ENCODE peak calls at places on chromosomes 11 and 22, in six cellular contexts. One of them, this sample, is unnamed.
A peak's percentile ranks its signal among the peaks of the same experiment; 100 is the strongest.

GRCh38 chr11:22477312-22477711 is 139.1 kb downstream of the SLC17A6 start:
- DNase-seq in stimulated activated naive CD8-positive, alpha-beta T cell treated with anti-CD3 and anti-CD28 coated beads, Interleukin-15, amount 100 ng/mL, for 72 hours: no peak
- DNase-seq in ureter: no peak
- DNase-seq in fibroblast of pulmonary artery: no peak
- DNase-seq in stimulated activated CD4-positive, alpha-beta T cell treated with anti-CD3 and anti-CD28 coated beads, Interleukin-2, amount 100 ng/mL, for 24 hours: no peak
- DNase-seq in mucosa of gallbladder: no peak
- DNase-seq in this sample: no peak

GRCh38 chr11:88312665-88313064 is 24.9 kb downstream of the CTSC start:
- DNase-seq in stimulated activated naive CD8-positive, alpha-beta T cell treated with anti-CD3 and anti-CD28 coated beads, Interleukin-15, amount 100 ng/mL, for 72 hours: no peak
- DNase-seq in ureter: no peak
- DNase-seq in fibroblast of pulmonary artery: peak; percentile 66
- DNase-seq in stimulated activated CD4-positive, alpha-beta T cell treated with anti-CD3 and anti-CD28 coated beads, Interleukin-2, amount 100 ng/mL, for 24 hours: no peak
- DNase-seq in mucosa of gallbladder: no peak
- DNase-seq in this sample: no peak

GRCh38 chr22:38266120-38266519 is 6.7 kb downstream of the TMEM184B start:
- DNase-seq in stimulated activated naive CD8-positive, alpha-beta T cell treated with anti-CD3 and anti-CD28 coated beads, Interleukin-15, amount 100 ng/mL, for 72 hours: no peak
- DNase-seq in ureter: no peak
- DNase-seq in fibroblast of pulmonary artery: no peak
- DNase-seq in stimulated activated CD4-positive, alpha-beta T cell treated with anti-CD3 and anti-CD28 coated beads, Interleukin-2, amount 100 ng/mL, for 24 hours: no peak
- DNase-seq in mucosa of gallbladder: no peak
- DNase-seq in this sample: no peak

GRCh38 chr22:41660416-41660815 is 28.3 kb downstream of the SNU13 start:
- DNase-seq in stimulated activated naive CD8-positive, alpha-beta T cell treated with anti-CD3 and anti-CD28 coated beads, Interleukin-15, amount 100 ng/mL, for 72 hours: no peak
- DNase-seq in ureter: no peak
- DNase-seq in fibroblast of pulmonary artery: no peak
- DNase-seq in stimulated activated CD4-positive, alpha-beta T cell treated with anti-CD3 and anti-CD28 coated beads, Interleukin-2, amount 100 ng/mL, for 24 hours: no peak
- DNase-seq in mucosa of gallbladder: no peak
- DNase-seq in this sample: no peak

GRCh38 chr11:76799061-76799804 is 16.1 kb downstream of the TSKU start:
- DNase-seq in stimulated activated naive CD8-positive, alpha-beta T cell treated with anti-CD3 and anti-CD28 coated beads, Interleukin-15, amount 100 ng/mL, for 72 hours: peak; percentile 78
- DNase-seq in ureter: peak; percentile 88
- DNase-seq in fibroblast of pulmonary artery: peak; percentile 76
- DNase-seq in stimulated activated CD4-positive, alpha-beta T cell treated with anti-CD3 and anti-CD28 coated beads, Interleukin-2, amount 100 ng/mL, for 24 hours: peak; percentile 81
- DNase-seq in mucosa of gallbladder: peak; percentile 81
- DNase-seq in this sample: no peak

GRCh38 chr11:101323997-101324396 is 194.4 kb upstream of the PGR start:
- DNase-seq in stimulated activated naive CD8-positive, alpha-beta T cell treated with anti-CD3 and anti-CD28 coated beads, Interleukin-15, amount 100 ng/mL, for 72 hours: no peak
- DNase-seq in ureter: no peak
- DNase-seq in fibroblast of pulmonary artery: peak; percentile 2
- DNase-seq in stimulated activated CD4-positive, alpha-beta T cell treated with anti-CD3 and anti-CD28 coated beads, Interleukin-2, amount 100 ng/mL, for 24 hours: no peak
- DNase-seq in mucosa of gallbladder: no peak
- DNase-seq in this sample: peak; percentile 10

GRCh38 chr11:117914398-117914761 is 14.8 kb downstream of the TMPRSS13 start:
- DNase-seq in stimulated activated naive CD8-positive, alpha-beta T cell treated with anti-CD3 and anti-CD28 coated beads, Interleukin-15, amount 100 ng/mL, for 72 hours: no peak
- DNase-seq in ureter: no peak
- DNase-seq in fibroblast of pulmonary artery: no peak
- DNase-seq in stimulated activated CD4-positive, alpha-beta T cell treated with anti-CD3 and anti-CD28 coated beads, Interleukin-2, amount 100 ng/mL, for 24 hours: no peak
- DNase-seq in mucosa of gallbladder: no peak
- DNase-seq in this sample: no peak

GRCh38 chr11:29282088-29282487 is 734.7 kb downstream of the KCNA4 start:
- DNase-seq in stimulated activated naive CD8-positive, alpha-beta T cell treated with anti-CD3 and anti-CD28 coated beads, Interleukin-15, amount 100 ng/mL, for 72 hours: no peak
- DNase-seq in ureter: no peak
- DNase-seq in fibroblast of pulmonary artery: peak; percentile 88
- DNase-seq in stimulated activated CD4-positive, alpha-beta T cell treated with anti-CD3 and anti-CD28 coated beads, Interleukin-2, amount 100 ng/mL, for 24 hours: no peak
- DNase-seq in mucosa of gallbladder: peak; percentile 56
- DNase-seq in this sample: peak; percentile 73

GRCh38 chr22:38270091-38270972 is 2.5 kb downstream of the TMEM184B start:
- DNase-seq in stimulated activated naive CD8-positive, alpha-beta T cell treated with anti-CD3 and anti-CD28 coated beads, Interleukin-15, amount 100 ng/mL, for 72 hours: no peak
- DNase-seq in ureter: no peak
- DNase-seq in fibroblast of pulmonary artery: no peak
- DNase-seq in stimulated activated CD4-positive, alpha-beta T cell treated with anti-CD3 and anti-CD28 coated beads, Interleukin-2, amount 100 ng/mL, for 24 hours: no peak
- DNase-seq in mucosa of gallbladder: no peak
- DNase-seq in this sample: no peak

GRCh38 chr11:32562839-32563599 is 20.6 kb upstream of the EIF3M start:
- DNase-seq in stimulated activated naive CD8-positive, alpha-beta T cell treated with anti-CD3 and anti-CD28 coated beads, Interleukin-15, amount 100 ng/mL, for 72 hours: no peak
- DNase-seq in ureter: no peak
- DNase-seq in fibroblast of pulmonary artery: peak; percentile 42
- DNase-seq in stimulated activated CD4-positive, alpha-beta T cell treated with anti-CD3 and anti-CD28 coated beads, Interleukin-2, amount 100 ng/mL, for 24 hours: no peak
- DNase-seq in mucosa of gallbladder: no peak
- DNase-seq in this sample: no peak

GRCh38 chr11:68009391-68010000 is 631 bp upstream of the ALDH3B1 start:
- DNase-seq in stimulated activated naive CD8-positive, alpha-beta T cell treated with anti-CD3 and anti-CD28 coated beads, Interleukin-15, amount 100 ng/mL, for 72 hours: no peak
- DNase-seq in ureter: no peak
- DNase-seq in fibroblast of pulmonary artery: peak; percentile 51
- DNase-seq in stimulated activated CD4-positive, alpha-beta T cell treated with anti-CD3 and anti-CD28 coated beads, Interleukin-2, amount 100 ng/mL, for 24 hours: no peak
- DNase-seq in mucosa of gallbladder: no peak
- DNase-seq in this sample: no peak

GRCh38 chr22:29801153-29801552 is 34.0 kb downstream of the UQCR10 start:
- DNase-seq in stimulated activated naive CD8-positive, alpha-beta T cell treated with anti-CD3 and anti-CD28 coated beads, Interleukin-15, amount 100 ng/mL, for 72 hours: no peak
- DNase-seq in ureter: no peak
- DNase-seq in fibroblast of pulmonary artery: peak; percentile 19
- DNase-seq in stimulated activated CD4-positive, alpha-beta T cell treated with anti-CD3 and anti-CD28 coated beads, Interleukin-2, amount 100 ng/mL, for 24 hours: no peak
- DNase-seq in mucosa of gallbladder: no peak
- DNase-seq in this sample: no peak

GRCh38 chr22:32589007-32589406 is 114.4 kb downstream of the FBXO7 start:
- DNase-seq in stimulated activated naive CD8-positive, alpha-beta T cell treated with anti-CD3 and anti-CD28 coated beads, Interleukin-15, amount 100 ng/mL, for 72 hours: no peak
- DNase-seq in ureter: no peak
- DNase-seq in fibroblast of pulmonary artery: no peak
- DNase-seq in stimulated activated CD4-positive, alpha-beta T cell treated with anti-CD3 and anti-CD28 coated beads, Interleukin-2, amount 100 ng/mL, for 24 hours: no peak
- DNase-seq in mucosa of gallbladder: peak; percentile 15
- DNase-seq in this sample: no peak

GRCh38 chr11:15291885-15292284 is 177.2 kb downstream of the INSC start:
- DNase-seq in stimulated activated naive CD8-positive, alpha-beta T cell treated with anti-CD3 and anti-CD28 coated beads, Interleukin-15, amount 100 ng/mL, for 72 hours: no peak
- DNase-seq in ureter: no peak
- DNase-seq in fibroblast of pulmonary artery: no peak
- DNase-seq in stimulated activated CD4-positive, alpha-beta T cell treated with anti-CD3 and anti-CD28 coated beads, Interleukin-2, amount 100 ng/mL, for 24 hours: no peak
- DNase-seq in mucosa of gallbladder: peak; percentile 28
- DNase-seq in this sample: no peak

GRCh38 chr22:37462426-37462825 is 23.8 kb downstream of the MFNG start:
- DNase-seq in stimulated activated naive CD8-positive, alpha-beta T cell treated with anti-CD3 and anti-CD28 coated beads, Interleukin-15, amount 100 ng/mL, for 72 hours: no peak
- DNase-seq in ureter: no peak
- DNase-seq in fibroblast of pulmonary artery: no peak
- DNase-seq in stimulated activated CD4-positive, alpha-beta T cell treated with anti-CD3 and anti-CD28 coated beads, Interleukin-2, amount 100 ng/mL, for 24 hours: no peak
- DNase-seq in mucosa of gallbladder: no peak
- DNase-seq in this sample: no peak

GRCh38 chr11:133681901-133682300 is 149.6 kb upstream of the OPCML start:
- DNase-seq in stimulated activated naive CD8-positive, alpha-beta T cell treated with anti-CD3 and anti-CD28 coated beads, Interleukin-15, amount 100 ng/mL, for 72 hours: no peak
- DNase-seq in ureter: no peak
- DNase-seq in fibroblast of pulmonary artery: no peak
- DNase-seq in stimulated activated CD4-positive, alpha-beta T cell treated with anti-CD3 and anti-CD28 coated beads, Interleukin-2, amount 100 ng/mL, for 24 hours: no peak
- DNase-seq in mucosa of gallbladder: no peak
- DNase-seq in this sample: no peak

GRCh38 chr11:106875013-106875412 is 143.3 kb downstream of the GUCY1A2 start:
- DNase-seq in stimulated activated naive CD8-positive, alpha-beta T cell treated with anti-CD3 and anti-CD28 coated beads, Interleukin-15, amount 100 ng/mL, for 72 hours: no peak
- DNase-seq in ureter: no peak
- DNase-seq in fibroblast of pulmonary artery: peak; percentile 60
- DNase-seq in stimulated activated CD4-positive, alpha-beta T cell treated with anti-CD3 and anti-CD28 coated beads, Interleukin-2, amount 100 ng/mL, for 24 hours: no peak
- DNase-seq in mucosa of gallbladder: no peak
- DNase-seq in this sample: no peak

GRCh38 chr11:6320411-6321207 is at the start of gene CAVIN3:
- DNase-seq in stimulated activated naive CD8-positive, alpha-beta T cell treated with anti-CD3 and anti-CD28 coated beads, Interleukin-15, amount 100 ng/mL, for 72 hours: peak; percentile 79
- DNase-seq in ureter: peak; percentile 87
- DNase-seq in fibroblast of pulmonary artery: peak; percentile 83
- DNase-seq in stimulated activated CD4-positive, alpha-beta T cell treated with anti-CD3 and anti-CD28 coated beads, Interleukin-2, amount 100 ng/mL, for 24 hours: peak; percentile 88
- DNase-seq in mucosa of gallbladder: peak; percentile 49
- DNase-seq in this sample: peak; percentile 74

GRCh38 chr11:67697846-67698245 is 23.4 kb upstream of the ALDH3B2 start:
- DNase-seq in stimulated activated naive CD8-positive, alpha-beta T cell treated with anti-CD3 and anti-CD28 coated beads, Interleukin-15, amount 100 ng/mL, for 72 hours: no peak
- DNase-seq in ureter: no peak
- DNase-seq in fibroblast of pulmonary artery: no peak
- DNase-seq in stimulated activated CD4-positive, alpha-beta T cell treated with anti-CD3 and anti-CD28 coated beads, Interleukin-2, amount 100 ng/mL, for 24 hours: no peak
- DNase-seq in mucosa of gallbladder: no peak
- DNase-seq in this sample: no peak

GRCh38 chr11:12914401-12914912 is 94.7 kb upstream of the RASSF10 start:
- DNase-seq in stimulated activated naive CD8-positive, alpha-beta T cell treated with anti-CD3 and anti-CD28 coated beads, Interleukin-15, amount 100 ng/mL, for 72 hours: no peak
- DNase-seq in ureter: peak; percentile 56
- DNase-seq in fibroblast of pulmonary artery: peak; percentile 28
- DNase-seq in stimulated activated CD4-positive, alpha-beta T cell treated with anti-CD3 and anti-CD28 coated beads, Interleukin-2, amount 100 ng/mL, for 24 hours: peak; percentile 22
- DNase-seq in mucosa of gallbladder: peak; percentile 33
- DNase-seq in this sample: no peak

GRCh38 chr22:17047656-17048055 is 37.1 kb upstream of the IL17RA start:
- DNase-seq in stimulated activated naive CD8-positive, alpha-beta T cell treated with anti-CD3 and anti-CD28 coated beads, Interleukin-15, amount 100 ng/mL, for 72 hours: no peak
- DNase-seq in ureter: no peak
- DNase-seq in fibroblast of pulmonary artery: no peak
- DNase-seq in stimulated activated CD4-positive, alpha-beta T cell treated with anti-CD3 and anti-CD28 coated beads, Interleukin-2, amount 100 ng/mL, for 24 hours: no peak
- DNase-seq in mucosa of gallbladder: no peak
- DNase-seq in this sample: no peak